ENCODE peak calls at places on chromosomes 13 and 19, in ten cellular contexts. R is T-helper 1 cell; Z is activated T-helper 1 cell treated with Interleukin-2 at 50 U/mL for 16 hours; U is CD4-positive, CD25-positive, alpha-beta regulatory T cell; M is RWPE1; C is HEK293T; O is iPS-NIHi11; V is GM03348; B is activated T-helper 9 cell treated with anti-CD3 and anti-CD28 coated beads, Interleukin-2, amount 50 U/mL, for 16 hours; Y is GM19239. F is an unnamed sample.

GRCh38 chr13:97490702-97491307 is 56.8 kb downstream of the RAP2A start:
- DNase-seq in R (no peak), Z (no peak), U (no peak), M (no peak), C (no peak), O (no peak), V (no peak), B (no peak), Y (no peak), F (no peak)

GRCh38 chr19:29815231-29815630 is 3.4 kb downstream of the CCNE1 start:
- DNase-seq in R (peak; percentile 55), Z (no peak), U (no peak), M (no peak), C (no peak), O (no peak), V (no peak), B (no peak), Y (peak; percentile 60), F (no peak)

GRCh38 chr13:60990032-60990733 is 425.5 kb downstream of the PCDH20 start:
- DNase-seq in R (no peak), Z (no peak), U (no peak), M (no peak), C (peak; percentile 12), O (peak; percentile 18), V (no peak), B (no peak), Y (no peak), F (no peak)

GRCh38 chr19:27752530-27753184 is 1460.3 kb downstream of the UQCRFS1 start:
- DNase-seq in R (no peak), Z (no peak), U (no peak), M (no peak), C (no peak), O (no peak), V (no peak), B (no peak), Y (no peak), F (no peak)

GRCh38 chr19:1503089-1503924 is 9.5 kb downstream of the ADAMTSL5 start:
- DNase-seq in R (peak; percentile 60), Z (peak; percentile 46), U (peak; percentile 56), M (no peak), C (peak; percentile 66), O (peak; percentile 68), V (peak; percentile 72), B (peak; percentile 57), Y (peak; percentile 70), F (peak; percentile 53)

GRCh38 chr19:55620951-55621672 is 3.3 kb downstream of the ZNF784 start:
- DNase-seq in R (no peak), Z (no peak), U (no peak), M (no peak), C (no peak), O (no peak), V (no peak), B (no peak), Y (no peak), F (no peak)

GRCh38 chr13:57629821-57630235 is 1.7 kb upstream of the PCDH17 start:
- DNase-seq in R (peak; percentile 25), Z (no peak), U (peak; percentile 12), M (peak; percentile 86), C (peak; percentile 89), O (peak; percentile 94), V (peak; percentile 92), B (peak; percentile 47), Y (no peak), F (peak; percentile 21)

GRCh38 chr13:61414686-61415664 is 674 bp downstream of the PCDH20 start:
- DNase-seq in R (no peak), Z (no peak), U (no peak), M (peak; percentile 45), C (peak; percentile 71), O (peak; percentile 88), V (peak; percentile 16), B (no peak), Y (no peak), F (no peak)

F was measured in naive thymus-derived CD4-positive, alpha-beta T cell.